ENCODE peak calls at places on chromosomes 13 and 19, in six cellular contexts. U is esophagus squamous epithelium, K is choroid plexus epithelial cell, E is heart right ventricle, X is HepG2, L is sigmoid colon. D is an unnamed sample.

GRCh38 chr19:22052644-22053013 is 345 bp downstream of the ZNF257 start:
- DNase-seq in U (no peak), K (peak), E (no peak), X (no peak), L (peak), D (no peak)

GRCh38 chr13:31485183-31485582 is 254.1 kb upstream of the RXFP2 start:
- DNase-seq in U (no peak), K (peak), E (no peak), X (no peak), L (no peak), D (no peak)

GRCh38 chr19:18502633-18503294 is 19.1 kb downstream of the ELL start:
- DNase-seq in U (no peak), K (no peak), E (no peak), X (no peak), L (peak), D (no peak)

GRCh38 chr13:32840840-32841713 is 175.1 kb upstream of the KL start:
- DNase-seq in U (no peak), K (peak), E (peak), X (no peak), L (no peak), D (no peak)

GRCh38 chr13:69243366-69243765 is 864.3 kb upstream of the ATXN8OS start:
- DNase-seq in U (no peak), K (no peak), E (no peak), X (no peak), L (no peak), D (no peak)

GRCh38 chr19:2488405-2488941 is 12.5 kb downstream of the GADD45B start:
- DNase-seq in U (no peak), K (no peak), E (no peak), X (no peak), L (no peak), D (no peak)

GRCh38 chr13:26168276-26168814 is 53.8 kb downstream of the RNF6 start:
- DNase-seq in U (no peak), K (peak), E (no peak), X (no peak), L (no peak), D (no peak)

GRCh38 chr19:23002690-23003422 is at the start of gene ZNF728:
- DNase-seq in U (no peak), K (peak), E (peak), X (no peak), L (peak), D (no peak)

GRCh38 chr19:18053571-18054219 is 33.0 kb downstream of the IL12RB1 start:
- DNase-seq in U (no peak), K (peak), E (no peak), X (no peak), L (no peak), D (no peak)

GRCh38 chr13:64074989-64075474 is 2659.4 kb upstream of the PCDH20 start:
- DNase-seq in U (no peak), K (no peak), E (no peak), X (peak), L (no peak), D (no peak)

GRCh38 chr19:46623915-46624502 is 880 bp downstream of the PTGIR start:
- DNase-seq in U (no peak), K (no peak), E (no peak), X (no peak), L (no peak), D (no peak)

GRCh38 chr19:39372941-39373340 is 18.0 kb downstream of the PAF1 start:
- DNase-seq in U (no peak), K (peak), E (no peak), X (no peak), L (no peak), D (no peak)

GRCh38 chr13:111318396-111318795 is 2.0 kb upstream of the TEX29 start:
- DNase-seq in U (no peak), K (no peak), E (no peak), X (no peak), L (no peak), D (peak)

DNA sequence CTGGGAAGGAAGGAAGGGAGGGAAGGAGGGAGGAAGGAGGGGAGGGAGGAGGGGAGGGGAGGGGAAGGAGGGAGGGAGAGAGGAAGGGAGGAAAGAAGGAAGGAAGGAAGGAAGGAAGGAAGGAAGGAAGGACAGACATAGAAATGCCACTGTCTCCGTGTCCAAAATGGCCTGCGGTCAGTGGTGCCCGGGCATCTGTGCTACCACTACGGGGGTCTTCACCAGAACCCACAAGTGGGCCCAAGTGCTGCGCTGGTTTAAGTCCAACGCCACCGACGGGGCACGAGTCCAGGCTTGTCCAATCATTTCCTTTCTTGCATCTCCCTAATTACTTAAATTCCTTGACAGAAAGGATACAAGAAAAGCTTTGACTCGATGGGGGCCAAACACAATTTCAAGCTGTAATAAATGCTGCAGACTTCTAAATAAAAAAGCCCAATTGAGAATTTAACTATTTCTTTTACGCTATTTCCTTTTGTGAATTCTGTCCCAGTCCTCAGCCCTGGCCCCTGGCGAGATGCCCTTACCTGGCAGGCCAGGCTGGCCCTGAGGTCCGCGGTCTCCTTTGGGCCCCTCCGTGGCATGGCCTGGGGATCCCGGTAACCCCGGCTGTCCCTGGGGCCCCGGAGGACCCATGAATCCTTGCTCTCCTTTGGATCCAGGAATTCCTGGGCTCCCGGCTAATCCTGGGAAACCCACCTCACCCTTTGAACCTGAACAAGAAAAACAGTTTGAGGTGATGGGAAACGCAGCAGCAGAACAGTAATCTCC is 136.8 kb downstream of the COL4A1 start:
- DNase-seq in U (no peak), K (no peak), E (no peak), X (no peak), L (peak), D (no peak)
- TF ChIP-seq CTCF in U (no peak), K (no peak), E (no peak), X (no peak), L (no peak), D (no peak)

GRCh38 chr13:27367570-27367969 is 56.8 kb upstream of the GTF3A start:
- DNase-seq in U (no peak), K (no peak), E (no peak), X (no peak), L (no peak), D (no peak)

GRCh38 chr13:27360562-27360961 is 63.9 kb upstream of the GTF3A start:
- DNase-seq in U (no peak), K (no peak), E (no peak), X (no peak), L (no peak), D (no peak)

GRCh38 chr13:27359203-27359821 is 65.1 kb upstream of the GTF3A start:
- DNase-seq in U (no peak), K (peak), E (peak), X (peak), L (peak), D (peak)

GRCh38 chr13:27358420-27358819 is 66.0 kb upstream of the GTF3A start:
- DNase-seq in U (no peak), K (no peak), E (no peak), X (no peak), L (no peak), D (no peak)

DNA sequence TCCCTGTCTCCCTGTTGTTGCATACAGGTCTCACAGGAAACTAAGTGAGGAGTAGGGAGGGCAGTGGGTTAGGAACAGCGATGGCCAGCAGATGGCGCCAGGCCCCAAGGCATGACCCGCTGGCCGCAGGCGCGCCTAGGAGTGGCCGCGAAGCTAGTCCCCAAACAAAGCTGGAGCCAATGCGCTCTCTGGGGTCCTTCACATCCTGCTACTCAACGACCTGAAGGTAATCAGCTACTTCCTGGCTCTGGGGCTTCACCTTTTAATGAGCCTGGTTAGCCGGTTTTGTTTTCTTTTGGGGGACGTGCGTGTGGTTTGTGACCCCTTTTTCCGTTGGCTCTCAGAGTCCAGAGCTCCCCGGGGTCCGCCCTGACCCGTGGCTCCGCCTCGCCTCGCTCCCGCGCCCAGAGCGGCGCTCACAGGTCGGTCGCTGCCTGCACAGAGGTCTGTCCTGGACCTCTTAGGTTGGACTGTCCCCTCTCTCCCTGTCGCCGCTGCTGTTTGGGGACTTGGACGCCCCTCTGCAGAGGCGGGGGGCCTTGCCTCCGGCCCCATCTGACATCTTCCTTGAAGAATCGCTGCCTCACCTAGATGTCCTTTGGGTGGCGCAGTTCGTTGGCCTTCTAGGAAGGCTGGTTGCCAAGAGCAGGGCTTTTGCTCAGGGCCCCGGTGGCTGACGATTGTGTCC is 62.2 kb upstream of the GTF3A start:
- DNase-seq in U (peak), K (peak), E (peak), X (peak), L (peak), D (peak)
- TF ChIP-seq CTCF in U (peak), K (peak), E (peak), X (peak), L (peak), D (peak)

DNA sequence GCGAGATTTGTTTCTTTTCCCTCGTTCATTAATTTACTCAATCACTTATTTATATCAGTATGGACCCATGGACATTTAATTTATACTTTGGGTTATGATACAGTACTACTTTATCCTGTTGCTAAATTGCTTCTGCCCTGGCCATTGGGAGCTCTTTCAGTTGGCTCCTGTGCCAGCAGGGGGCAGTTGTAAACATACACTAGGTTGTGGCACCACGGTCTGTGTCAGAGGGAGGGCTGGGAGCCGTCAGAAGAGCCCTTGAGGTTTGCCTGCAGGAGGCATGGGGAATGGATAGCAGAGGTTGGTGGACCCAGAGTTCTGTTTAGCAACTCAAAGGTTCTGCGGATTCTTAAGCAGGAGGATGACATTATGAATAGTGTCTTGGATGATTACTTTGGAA is 94.3 kb downstream of the ERCC5 start:
- DNase-seq in U (no peak), K (no peak), E (no peak), X (no peak), L (no peak), D (no peak)
- TF ChIP-seq CTCF in U (no peak), K (peak), E (no peak), X (no peak), L (no peak), D (no peak)

DNA sequence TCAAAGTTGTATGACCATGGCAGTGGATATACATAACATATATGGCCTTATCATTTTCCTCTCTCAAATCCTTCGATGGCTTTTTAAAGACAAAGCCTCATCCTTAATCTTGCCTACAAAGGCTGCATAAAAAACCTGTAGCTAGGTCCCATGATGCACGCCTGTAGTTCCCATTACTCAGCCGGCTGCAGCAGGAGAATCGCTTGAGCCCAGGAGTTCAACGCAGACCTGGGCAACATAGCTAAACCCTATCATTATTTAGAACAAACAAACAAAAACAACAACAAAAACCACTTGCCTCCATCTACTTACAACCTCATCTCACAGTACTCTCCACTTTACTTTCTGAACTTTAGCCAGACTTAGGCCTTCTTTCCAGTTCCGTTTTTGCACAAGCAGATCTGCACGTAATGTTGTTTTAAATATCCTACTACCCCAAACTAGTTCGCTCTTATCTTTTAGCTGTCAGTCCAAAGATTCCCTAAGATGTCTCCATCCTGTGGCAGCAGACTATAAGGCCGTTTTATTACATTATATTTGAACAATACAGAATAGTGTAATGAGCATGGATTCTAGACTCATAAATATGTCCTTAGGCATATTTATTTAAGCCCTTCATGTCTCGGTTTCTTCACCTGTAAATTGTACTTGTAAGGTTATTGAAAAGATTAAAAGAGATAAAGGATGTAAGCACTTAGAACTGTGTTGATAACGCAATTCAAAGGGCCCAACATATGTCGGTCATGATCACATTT is 969 bp upstream of the POMP start:
- DNase-seq in U (no peak), K (peak), E (no peak), X (no peak), L (no peak), D (no peak)
- TF ChIP-seq CTCF in U (no peak), K (peak), E (peak), X (no peak), L (no peak), D (peak)

GRCh38 chr13:113123226-113124150 is 889 bp downstream of the F10 start:
- DNase-seq in U (no peak), K (no peak), E (no peak), X (peak), L (no peak), D (peak)
- TF ChIP-seq CTCF in U (no peak), K (peak), E (no peak), X (peak), L (no peak), D (no peak)

GRCh38 chr13:97212540-97213146 is 9.5 kb upstream of the MBNL2 start:
- DNase-seq in U (no peak), K (peak), E (no peak), X (no peak), L (no peak), D (no peak)
- TF ChIP-seq CTCF in U (peak), K (peak), E (peak), X (peak), L (peak), D (peak)

GRCh38 chr19:13195678-13196077 is 45.5 kb downstream of the IER2 start:
- DNase-seq in U (no peak), K (no peak), E (no peak), X (peak), L (no peak), D (no peak)
- TF ChIP-seq CTCF in U (no peak), K (peak), E (no peak), X (peak), L (no peak), D (no peak)